ENCODE peak calls at places on chromosomes 5 and 9, in ten cellular contexts. One of them, this sample, is unnamed.
A peak's percentile ranks its signal among the peaks of the same experiment; 100 is the strongest.

GRCh38 chr5:14672508-14673394 is 8.2 kb downstream of the OTULIN start:
- DNase-seq in fibroblast of lung: no peak
- DNase-seq in colonic mucosa: no peak
- DNase-seq in neural crest cell: no peak
- DNase-seq in Calu3: no peak
- DNase-seq in A549: no peak
- DNase-seq in pancreas: no peak
- DNase-seq in WERI-Rb-1: no peak
- DNase-seq in HFFc6: peak; percentile 21
- DNase-seq in transverse colon: no peak
- DNase-seq in this sample: peak; percentile 56

GRCh38 chr5:41754857-41755256 is 115.4 kb downstream of the OXCT1 start:
- DNase-seq in fibroblast of lung: peak; percentile 8
- DNase-seq in colonic mucosa: no peak
- DNase-seq in neural crest cell: no peak
- DNase-seq in Calu3: no peak
- DNase-seq in A549: no peak
- DNase-seq in pancreas: no peak
- DNase-seq in WERI-Rb-1: no peak
- DNase-seq in HFFc6: no peak
- DNase-seq in transverse colon: no peak
- DNase-seq in this sample: no peak

GRCh38 chr9:97906236-97906831 is 16.0 kb downstream of the TRMO start:
- DNase-seq in fibroblast of lung: no peak
- DNase-seq in colonic mucosa: no peak
- DNase-seq in neural crest cell: no peak
- DNase-seq in Calu3: no peak
- DNase-seq in A549: no peak
- DNase-seq in pancreas: no peak
- DNase-seq in WERI-Rb-1: no peak
- DNase-seq in HFFc6: no peak
- DNase-seq in transverse colon: no peak
- DNase-seq in this sample: no peak

GRCh38 chr5:151413800-151414199 is 33.6 kb upstream of the SLC36A1 start:
- DNase-seq in fibroblast of lung: no peak
- DNase-seq in colonic mucosa: no peak
- DNase-seq in neural crest cell: no peak
- DNase-seq in Calu3: no peak
- DNase-seq in A549: no peak
- DNase-seq in pancreas: no peak
- DNase-seq in WERI-Rb-1: no peak
- DNase-seq in HFFc6: no peak
- DNase-seq in transverse colon: no peak
- DNase-seq in this sample: no peak

GRCh38 chr9:86202338-86202882 is 57.0 kb downstream of the C9orf153 start:
- DNase-seq in fibroblast of lung: peak; percentile 69
- DNase-seq in colonic mucosa: no peak
- DNase-seq in neural crest cell: no peak
- DNase-seq in Calu3: peak; percentile 15
- DNase-seq in A549: peak; percentile 60
- DNase-seq in pancreas: no peak
- DNase-seq in WERI-Rb-1: peak; percentile 15
- DNase-seq in HFFc6: peak; percentile 47
- DNase-seq in transverse colon: no peak
- DNase-seq in this sample: peak; percentile 55

GRCh38 chr5:150301170-150301505 is 1.6 kb downstream of the ARSI start:
- DNase-seq in fibroblast of lung: peak; percentile 59
- DNase-seq in colonic mucosa: no peak
- DNase-seq in neural crest cell: no peak
- DNase-seq in Calu3: no peak
- DNase-seq in A549: no peak
- DNase-seq in pancreas: no peak
- DNase-seq in WERI-Rb-1: peak; percentile 85
- DNase-seq in HFFc6: no peak
- DNase-seq in transverse colon: no peak
- DNase-seq in this sample: no peak

GRCh38 chr5:156259618-156260017 is 67.3 kb upstream of the SGCD start:
- DNase-seq in fibroblast of lung: no peak
- DNase-seq in colonic mucosa: no peak
- DNase-seq in neural crest cell: no peak
- DNase-seq in Calu3: no peak
- DNase-seq in A549: no peak
- DNase-seq in pancreas: no peak
- DNase-seq in WERI-Rb-1: peak; percentile 25
- DNase-seq in HFFc6: no peak
- DNase-seq in transverse colon: no peak
- DNase-seq in this sample: no peak

GRCh38 chr9:116494815-116495634 is 192.1 kb upstream of the TRIM32 start:
- DNase-seq in fibroblast of lung: no peak
- DNase-seq in colonic mucosa: peak; percentile 63
- DNase-seq in neural crest cell: no peak
- DNase-seq in Calu3: peak; percentile 42
- DNase-seq in A549: no peak
- DNase-seq in pancreas: peak; percentile 28
- DNase-seq in WERI-Rb-1: peak; percentile 52
- DNase-seq in HFFc6: no peak
- DNase-seq in transverse colon: peak; percentile 30
- DNase-seq in this sample: peak; percentile 31

GRCh38 chr9:117116084-117116483 is 298.8 kb downstream of the ASTN2 start:
- DNase-seq in fibroblast of lung: no peak
- DNase-seq in colonic mucosa: no peak
- DNase-seq in neural crest cell: no peak
- DNase-seq in Calu3: no peak
- DNase-seq in A549: no peak
- DNase-seq in pancreas: no peak
- DNase-seq in WERI-Rb-1: no peak
- DNase-seq in HFFc6: no peak
- DNase-seq in transverse colon: no peak
- DNase-seq in this sample: no peak

GRCh38 chr9:135224921-135225541 is 137.6 kb downstream of the OLFM1 start:
- DNase-seq in fibroblast of lung: no peak
- DNase-seq in colonic mucosa: no peak
- DNase-seq in neural crest cell: no peak
- DNase-seq in Calu3: no peak
- DNase-seq in A549: no peak
- DNase-seq in pancreas: no peak
- DNase-seq in WERI-Rb-1: no peak
- DNase-seq in HFFc6: no peak
- DNase-seq in transverse colon: no peak
- DNase-seq in this sample: no peak

GRCh38 chr5:7015586-7016256 is 302.5 kb downstream of the TENT4A start:
- DNase-seq in fibroblast of lung: no peak
- DNase-seq in colonic mucosa: no peak
- DNase-seq in neural crest cell: no peak
- DNase-seq in Calu3: no peak
- DNase-seq in A549: no peak
- DNase-seq in pancreas: no peak
- DNase-seq in WERI-Rb-1: peak; percentile 67
- DNase-seq in HFFc6: no peak
- DNase-seq in transverse colon: no peak
- DNase-seq in this sample: no peak
- TF ChIP-seq CTCF in fibroblast of lung: no peak
- TF ChIP-seq CTCF in colonic mucosa: no peak
- TF ChIP-seq CTCF in neural crest cell: peak; percentile 53
- TF ChIP-seq CTCF in Calu3: no peak
- TF ChIP-seq CTCF in A549: no peak
- TF ChIP-seq CTCF in pancreas: no peak
- TF ChIP-seq CTCF in WERI-Rb-1: peak; percentile 69
- TF ChIP-seq CTCF in HFFc6: no peak
- TF ChIP-seq CTCF in transverse colon: no peak
- TF ChIP-seq CTCF in this sample: no peak

GRCh38 chr5:147902606-147903115 is 3.7 kb downstream of the C5orf46 start:
- DNase-seq in fibroblast of lung: no peak
- DNase-seq in colonic mucosa: no peak
- DNase-seq in neural crest cell: no peak
- DNase-seq in Calu3: no peak
- DNase-seq in A549: no peak
- DNase-seq in pancreas: no peak
- DNase-seq in WERI-Rb-1: no peak
- DNase-seq in HFFc6: no peak
- DNase-seq in transverse colon: no peak
- DNase-seq in this sample: no peak
- TF ChIP-seq CTCF in fibroblast of lung: no peak
- TF ChIP-seq CTCF in colonic mucosa: no peak
- TF ChIP-seq CTCF in neural crest cell: no peak
- TF ChIP-seq CTCF in Calu3: no peak
- TF ChIP-seq CTCF in A549: no peak
- TF ChIP-seq CTCF in pancreas: no peak
- TF ChIP-seq CTCF in WERI-Rb-1: no peak
- TF ChIP-seq CTCF in HFFc6: no peak
- TF ChIP-seq CTCF in transverse colon: no peak
- TF ChIP-seq CTCF in this sample: no peak

DNA sequence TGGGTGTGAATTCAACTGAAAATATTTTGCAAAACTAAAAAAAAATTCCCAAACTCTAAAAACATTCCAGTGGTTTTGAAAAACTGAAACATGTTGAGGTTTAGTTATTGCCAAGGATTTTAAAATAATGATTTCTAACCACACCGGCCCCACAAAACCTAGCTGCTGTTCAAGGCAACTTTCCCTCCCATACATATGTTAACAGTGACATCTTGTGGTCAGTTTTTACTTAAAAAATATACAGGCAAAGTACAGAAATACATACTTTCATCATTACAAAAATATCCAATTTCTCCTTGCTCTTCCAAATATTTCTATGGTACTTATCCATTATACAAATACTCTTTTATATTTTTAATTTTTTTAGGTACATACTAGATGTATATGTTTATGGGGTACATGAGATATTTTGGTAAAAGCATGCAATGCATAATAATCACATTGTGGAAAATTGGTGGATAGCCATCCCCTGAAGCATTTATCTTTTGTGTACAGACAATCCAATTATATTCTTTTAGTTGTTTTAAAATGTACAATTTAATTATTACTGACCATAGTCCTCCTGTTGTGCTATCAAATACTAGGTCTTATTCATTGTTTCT is 34.4 kb upstream of the MRPS30 start:
- DNase-seq in fibroblast of lung: peak; percentile 85
- DNase-seq in colonic mucosa: no peak
- DNase-seq in neural crest cell: no peak
- DNase-seq in Calu3: no peak
- DNase-seq in A549: peak; percentile 14
- DNase-seq in pancreas: no peak
- DNase-seq in WERI-Rb-1: no peak
- DNase-seq in HFFc6: peak; percentile 55
- DNase-seq in transverse colon: no peak
- DNase-seq in this sample: peak; percentile 50
- TF ChIP-seq CTCF in fibroblast of lung: peak; percentile 31
- TF ChIP-seq CTCF in colonic mucosa: peak; percentile 32
- TF ChIP-seq CTCF in neural crest cell: peak; percentile 82
- TF ChIP-seq CTCF in Calu3: peak; percentile 53
- TF ChIP-seq CTCF in A549: peak; percentile 68
- TF ChIP-seq CTCF in pancreas: peak; percentile 33
- TF ChIP-seq CTCF in WERI-Rb-1: no peak
- TF ChIP-seq CTCF in HFFc6: peak; percentile 82
- TF ChIP-seq CTCF in transverse colon: peak; percentile 27
- TF ChIP-seq CTCF in this sample: peak; percentile 36

DNA sequence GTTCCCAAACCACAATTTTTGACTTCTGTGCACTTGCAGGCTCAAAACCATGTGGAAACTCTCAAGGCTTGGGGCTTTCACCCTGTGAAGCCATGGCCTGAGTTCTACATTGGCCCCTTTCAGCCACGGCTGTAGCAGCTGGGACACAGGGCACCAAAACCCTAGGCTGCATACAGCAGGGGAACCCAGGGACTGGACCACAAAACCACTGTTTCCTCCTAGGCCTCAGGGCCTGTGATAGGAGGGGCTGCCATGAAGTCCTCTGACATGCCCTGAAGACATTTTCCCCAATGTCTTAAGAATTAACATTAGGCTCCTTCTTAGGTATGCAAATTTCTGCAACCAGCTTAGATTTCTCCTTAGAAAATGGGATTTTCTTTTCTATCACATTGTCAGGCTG is 312.1 kb upstream of the TUSC1 start:
- DNase-seq in fibroblast of lung: no peak
- DNase-seq in colonic mucosa: no peak
- DNase-seq in neural crest cell: no peak
- DNase-seq in Calu3: no peak
- DNase-seq in A549: no peak
- DNase-seq in pancreas: no peak
- DNase-seq in WERI-Rb-1: no peak
- DNase-seq in HFFc6: no peak
- DNase-seq in transverse colon: no peak
- DNase-seq in this sample: no peak
- TF ChIP-seq CTCF in fibroblast of lung: no peak
- TF ChIP-seq CTCF in colonic mucosa: no peak
- TF ChIP-seq CTCF in neural crest cell: no peak
- TF ChIP-seq CTCF in Calu3: no peak
- TF ChIP-seq CTCF in A549: no peak
- TF ChIP-seq CTCF in pancreas: no peak
- TF ChIP-seq CTCF in WERI-Rb-1: no peak
- TF ChIP-seq CTCF in HFFc6: no peak
- TF ChIP-seq CTCF in transverse colon: no peak
- TF ChIP-seq CTCF in this sample: no peak

This sample was measured in bronchial epithelial cell.